ENCODE peak calls at places on chromosomes 4 and X, in six cellular contexts. X is BJ; S is effector CD8-positive, alpha-beta T cell; I is RWPE1; K is memory B cell; D is kidney tubule cell. N is an unnamed sample.

GRCh38 chr4:123350191-123350544 is 46.4 kb upstream of the SPRY1 start:
- DNase-seq in X (no peak), K (no peak), S (no peak), I (peak), D (peak), N (no peak)

GRCh38 chr4:16894406-16894805 is 4.0 kb downstream of the LDB2 start:
- DNase-seq in D (no peak), X (no peak), K (no peak), I (no peak), S (no peak), N (no peak)

GRCh38 chr4:185758807-185759206 is 53.2 kb downstream of the SORBS2 start:
- DNase-seq in K (no peak), X (no peak), I (no peak), D (no peak), S (no peak), N (no peak)

GRCh38 chrX:110384490-110384889 is 25.8 kb downstream of the RTL9 start:
- DNase-seq in K (no peak), S (no peak), I (no peak), X (no peak), D (peak), N (no peak)

GRCh38 chr4:102868153-102868781 is 525 bp upstream of the CISD2 start:
- DNase-seq in D (no peak), K (no peak), X (no peak), I (no peak), S (no peak), N (no peak)

GRCh38 chrX:18895157-18895952 is 88.6 kb downstream of the PHKA2 start:
- DNase-seq in X (no peak), S (no peak), D (no peak), I (peak), K (no peak), N (no peak)

GRCh38 chr4:4269326-4269725 is 20.6 kb downstream of the LYAR start:
- DNase-seq in S (no peak), I (no peak), D (no peak), X (no peak), K (no peak), N (no peak)

GRCh38 chr4:60847614-60848013 is 352.5 kb upstream of the ADGRL3 start:
- DNase-seq in K (no peak), X (no peak), I (no peak), S (no peak), D (no peak), N (no peak)